ENCODE peak calls at places on chromosomes 6 and 20, in five cellular contexts. H is tibial artery, J is hepatocyte, Y is cardiac muscle cell, A is PC-9. K is an unnamed sample. For H3K4me1, the result is how much of the 10 kb centered on the place peaks cover.

GRCh38 chr6:44415424-44415823 is 27.9 kb downstream of the CDC5L start:
- DNase-seq in H (no peak), J (peak), Y (no peak), A (no peak), K (no peak)

GRCh38 chr20:44901972-44902371 is 7.9 kb upstream of the PABPC1L start:
- DNase-seq in H (no peak), J (no peak), Y (no peak), A (no peak), K (no peak)

GRCh38 chr6:7047966-7048365 is 59.8 kb upstream of the RREB1 start:
- DNase-seq in H (no peak), J (peak), Y (no peak), A (no peak), K (no peak)

GRCh38 chr20:609371-609964 is 641 bp downstream of the TCF15 start:
- DNase-seq in H (no peak), J (no peak), Y (no peak), A (no peak), K (no peak)

GRCh38 chr6:10954590-10955010 is 67.7 kb downstream of the SYCP2L start:
- DNase-seq in H (no peak), J (peak), Y (peak), A (no peak), K (peak)

GRCh38 chr6:31065556-31065955 is 46.8 kb downstream of the C6orf15 start:
- DNase-seq in H (no peak), J (peak), Y (no peak), A (no peak), K (no peak)

GRCh38 chr6:132209351-132209750 is 191.9 kb downstream of the MOXD1 start:
- DNase-seq in H (no peak), J (no peak), Y (no peak), A (peak), K (no peak)

GRCh38 chr6:141077355-141078333 is 1055.1 kb upstream of the GJE1 start:
- DNase-seq in H (no peak), J (peak), Y (peak), A (no peak), K (no peak)

GRCh38 chr6:24330137-24330732 is 27.6 kb downstream of the DCDC2 start:
- DNase-seq in H (no peak), J (peak), Y (no peak), A (peak), K (no peak)

GRCh38 chr6:108587258-108588059 is 26.7 kb downstream of the FOXO3 start:
- DNase-seq in H (no peak), J (peak), Y (no peak), A (no peak), K (no peak)

GRCh38 chr6:11675610-11676009 is 103.0 kb downstream of the ADTRP start:
- DNase-seq in H (no peak), J (peak), Y (no peak), A (no peak), K (no peak)

GRCh38 chr6:142406131-142406530 is 104.3 kb downstream of the ADGRG6 start:
- DNase-seq in H (no peak), J (no peak), Y (no peak), A (no peak), K (no peak)

GRCh38 chr6:170279977-170280688 is 10.7 kb downstream of the DLL1 start:
- DNase-seq in H (no peak), J (peak), Y (peak), A (peak), K (peak)

GRCh38 chr6:138912308-138912707 is 75.7 kb downstream of the REPS1 start:
- DNase-seq in H (no peak), J (no peak), Y (no peak), A (no peak), K (no peak)

GRCh38 chr6:125749864-125750691 is 646 bp downstream of the HEY2 start:
- DNase-seq in H (peak), J (no peak), Y (peak), A (no peak), K (no peak)

GRCh38 chr6:105834548-105834947 is 251.6 kb upstream of the PRDM1 start:
- DNase-seq in H (no peak), J (no peak), Y (no peak), A (no peak), K (no peak)

GRCh38 chr6:170006524-170007467 is 255.4 kb downstream of the ERMARD start:
- DNase-seq in H (no peak), J (no peak), Y (no peak), A (no peak), K (no peak)

GRCh38 chr6:78810146-78810545 is 57.2 kb upstream of the IRAK1BP1 start:
- DNase-seq in H (no peak), J (peak), Y (peak), A (no peak), K (no peak)

GRCh38 chr6:34680802-34681515 is 15.6 kb downstream of the ILRUN start:
- DNase-seq in H (no peak), J (no peak), Y (no peak), A (peak), K (no peak)

GRCh38 chr6:144434308-144434990 is 149.3 kb downstream of the UTRN start:
- DNase-seq in H (no peak), J (no peak), Y (no peak), A (peak), K (no peak)

GRCh38 chr6:18823782-18824386 is 436.7 kb downstream of the RNF144B start:
- DNase-seq in H (no peak), J (peak), Y (peak), A (peak), K (no peak)

GRCh38 chr6:152313542-152314482 is 323.4 kb downstream of the SYNE1 start:
- DNase-seq in H (no peak), J (peak), Y (peak), A (no peak), K (no peak)

GRCh38 chr6:41040101-41040910 is 1.3 kb upstream of the UNC5CL start:
- DNase-seq in H (no peak), J (peak), Y (no peak), A (peak), K (no peak)

GRCh38 chr6:19329078-19329477 is 508.1 kb upstream of the ID4 start:
- DNase-seq in H (no peak), J (no peak), Y (no peak), A (no peak), K (no peak)

DNA sequence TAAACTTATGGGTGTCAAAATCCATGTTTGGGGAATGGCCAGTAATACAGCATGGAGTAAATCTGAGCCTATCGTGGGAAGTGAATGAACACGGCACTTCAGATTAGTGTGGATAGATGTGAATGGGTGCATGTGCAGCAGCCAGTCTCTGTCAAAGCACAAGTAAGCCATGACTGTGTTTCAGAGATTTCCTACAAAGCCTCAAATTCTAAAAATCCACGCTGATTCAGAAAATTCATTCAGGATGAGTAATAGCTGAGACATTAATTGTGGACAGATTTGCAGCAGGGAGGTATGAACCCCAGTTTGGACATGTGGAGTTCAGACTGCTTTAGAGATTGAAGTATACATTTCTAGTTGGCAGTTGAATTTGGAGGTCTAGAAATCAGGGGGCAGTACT is 115.1 kb downstream of the QKI start:
- DNase-seq in H (no peak), J (peak), Y (no peak), A (no peak), K (no peak)
- H3K27ac ChIP-seq in H (no peak), J (no peak), Y (peak), A (no peak), K (no peak)

GRCh38 chr20:35885212-35885611 is 69.1 kb downstream of the SCAND1 start:
- DNase-seq in H (no peak), J (no peak), Y (no peak), A (no peak), K (no peak)

GRCh38 chr20:35883778-35884540 is 70.3 kb downstream of the SCAND1 start:
- DNase-seq in H (peak), J (peak), Y (peak), A (peak), K (peak)

GRCh38 chr20:35881676-35882075 is 72.6 kb downstream of the SCAND1 start:
- DNase-seq in H (no peak), J (no peak), Y (no peak), A (no peak), K (no peak)

GRCh38 chr20:35884541-35884865 is 69.8 kb downstream of the SCAND1 start:
- DNase-seq in H (no peak), J (no peak), Y (no peak), A (no peak), K (no peak)

DNA sequence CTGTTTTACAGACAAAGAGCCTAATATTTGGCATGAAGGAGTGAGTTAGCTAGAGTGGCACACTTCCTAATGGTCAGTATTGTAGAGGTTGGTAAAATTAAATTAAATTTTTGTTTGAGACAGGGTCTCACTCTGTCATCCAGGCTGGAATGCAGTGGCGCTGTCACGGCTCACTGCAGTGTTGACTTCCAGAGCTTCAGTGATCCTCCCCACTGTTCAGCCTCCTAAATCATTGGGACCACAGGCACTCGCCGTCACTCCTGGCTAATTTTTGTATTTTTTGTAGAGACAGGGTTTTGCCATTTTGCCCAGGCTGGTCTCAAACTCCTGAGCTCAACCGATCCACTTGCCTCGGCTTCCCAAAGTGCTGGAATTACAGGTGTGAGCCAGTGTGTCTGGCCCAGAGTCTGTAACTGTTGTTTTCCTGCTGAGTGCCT is 70.9 kb downstream of the SCAND1 start:
- DNase-seq in H (no peak), J (no peak), Y (no peak), A (no peak), K (no peak)
- H3K4me3 ChIP-seq in H (peak), J (no peak), Y (no peak), A (peak), K (no peak)

DNA sequence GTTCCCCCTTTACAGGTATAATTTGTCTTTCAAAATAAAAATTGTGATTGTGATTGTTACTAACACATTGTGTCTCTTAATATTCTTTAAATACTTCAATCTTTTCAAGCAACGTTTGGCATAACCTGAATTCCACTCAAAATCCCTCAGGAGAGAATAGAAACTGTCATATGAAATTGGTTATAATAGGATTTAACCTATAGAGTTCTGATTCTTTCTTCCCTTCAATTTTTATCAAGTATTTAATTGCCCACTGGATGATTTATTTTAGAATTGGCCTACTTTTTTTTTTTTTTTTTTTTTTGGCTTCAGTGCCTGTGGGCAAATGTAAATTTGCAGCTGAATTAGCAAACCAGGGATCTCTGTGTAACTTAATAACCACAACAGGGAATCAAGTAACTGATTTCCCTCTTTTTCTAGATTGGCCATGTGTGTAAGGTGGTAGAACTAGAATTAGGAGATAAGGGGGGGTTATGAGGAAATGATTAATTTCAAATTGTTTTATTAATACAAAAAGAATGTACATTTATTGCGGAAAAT is 157.0 kb downstream of the SOX4 start:
- DNase-seq in H (no peak), J (no peak), Y (no peak), A (no peak), K (no peak)
- H3K4me1 ChIP-seq in H (under half), J (under half), Y (half or more), A (half or more), K (under half)

DNA sequence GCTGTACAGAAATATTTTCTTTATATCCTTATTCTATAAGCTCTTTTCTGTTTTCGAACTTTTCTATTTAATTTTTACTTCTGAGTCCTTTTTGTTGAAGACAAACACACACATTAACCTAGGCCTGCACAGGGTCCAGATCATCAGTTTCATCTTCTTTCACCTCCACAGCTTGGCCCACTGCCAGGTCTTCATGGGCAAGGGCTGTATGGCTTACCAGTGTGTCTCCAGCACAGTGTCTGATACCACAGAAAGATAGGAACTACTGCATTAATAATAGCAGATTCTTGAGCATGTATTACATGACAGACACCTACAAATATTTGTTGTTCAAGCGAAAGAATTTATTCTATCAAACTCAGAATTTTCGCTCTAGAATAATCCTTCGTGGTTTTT is 24.4 kb downstream of the QKI start:
- DNase-seq in H (no peak), J (peak), Y (peak), A (no peak), K (no peak)
- H3K27ac ChIP-seq in H (no peak), J (no peak), Y (no peak), A (no peak), K (no peak)

GRCh38 chr6:157879034-157879872 is 56.2 kb downstream of the SNX9 start:
- DNase-seq in H (no peak), J (no peak), Y (no peak), A (no peak), K (no peak)
- H3K4me3 ChIP-seq in H (no peak), J (no peak), Y (no peak), A (no peak), K (no peak)